ENCODE peak calls at places on chromosomes 3 and 15, in five cellular contexts. One of them, this sample, is unnamed.

GRCh38 chr15:63918317-63918672 is 84.5 kb upstream of the HERC1 start:
- DNase-seq in neuronal stem cell: no peak
- DNase-seq in IMR-90: no peak
- DNase-seq in mesenchymal stem cell: no peak
- DNase-seq in H1: no peak
- DNase-seq in this sample: peak; percentile 69

GRCh38 chr3:138593488-138594149 is 441 bp downstream of the CEP70 start:
- DNase-seq in neuronal stem cell: no peak
- DNase-seq in H1: no peak
- DNase-seq in IMR-90: peak; percentile 7
- DNase-seq in mesenchymal stem cell: no peak
- DNase-seq in this sample: peak; percentile 34

GRCh38 chr3:65245133-65246076 is 557.6 kb upstream of the ADAMTS9 start:
- DNase-seq in neuronal stem cell: no peak
- DNase-seq in mesenchymal stem cell: peak; percentile 34
- DNase-seq in H1: no peak
- DNase-seq in IMR-90: peak; percentile 1
- DNase-seq in this sample: no peak

GRCh38 chr3:96814581-96815567 is at the start of gene EPHA6:
- DNase-seq in IMR-90: no peak
- DNase-seq in neuronal stem cell: no peak
- DNase-seq in H1: peak; percentile 65
- DNase-seq in mesenchymal stem cell: no peak
- DNase-seq in this sample: peak; percentile 35

GRCh38 chr3:5250467-5251195 is 63.1 kb downstream of the EDEM1 start:
- DNase-seq in H1: no peak
- DNase-seq in IMR-90: no peak
- DNase-seq in neuronal stem cell: no peak
- DNase-seq in mesenchymal stem cell: no peak
- DNase-seq in this sample: no peak

GRCh38 chr3:124685481-124685880 is 44.8 kb upstream of the UMPS start:
- DNase-seq in IMR-90: no peak
- DNase-seq in mesenchymal stem cell: no peak
- DNase-seq in neuronal stem cell: no peak
- DNase-seq in H1: no peak
- DNase-seq in this sample: no peak

GRCh38 chr3:59992578-59992977 is 942.8 kb upstream of the CFAP20DC start:
- DNase-seq in neuronal stem cell: no peak
- DNase-seq in H1: no peak
- DNase-seq in mesenchymal stem cell: no peak
- DNase-seq in IMR-90: no peak
- DNase-seq in this sample: no peak

GRCh38 chr3:175312766-175313165 is 453.6 kb downstream of the NAALADL2 start:
- DNase-seq in IMR-90: no peak
- DNase-seq in H1: no peak
- DNase-seq in mesenchymal stem cell: no peak
- DNase-seq in neuronal stem cell: no peak
- DNase-seq in this sample: no peak

GRCh38 chr3:46353090-46353489 is 821 bp upstream of the CCR2 start:
- DNase-seq in mesenchymal stem cell: no peak
- DNase-seq in H1: no peak
- DNase-seq in IMR-90: no peak
- DNase-seq in neuronal stem cell: no peak
- DNase-seq in this sample: no peak

GRCh38 chr3:32238027-32238815 is at the start of gene CMTM8:
- DNase-seq in H1: peak; percentile 77
- DNase-seq in IMR-90: no peak
- DNase-seq in mesenchymal stem cell: peak; percentile 14
- DNase-seq in neuronal stem cell: peak; percentile 60
- DNase-seq in this sample: peak; percentile 84

DNA sequence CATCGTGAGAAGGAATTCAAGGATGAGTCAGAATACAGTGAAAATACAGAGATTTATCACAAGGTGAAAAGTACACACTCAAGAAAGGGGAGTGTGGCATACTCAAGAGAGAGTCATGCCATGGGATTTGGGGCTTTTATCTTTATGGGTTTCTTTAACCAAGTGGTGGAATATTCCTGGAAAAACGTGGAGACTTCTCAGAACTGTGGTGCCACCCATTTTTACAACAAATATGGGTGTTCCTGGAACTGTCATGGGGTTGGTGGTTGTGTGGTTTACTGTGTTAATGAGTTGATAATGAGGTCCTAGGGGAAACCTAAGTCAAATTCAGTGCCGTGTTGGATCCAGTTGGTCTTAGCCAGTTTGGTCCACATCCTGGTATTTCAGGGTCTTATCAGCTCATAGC is 497.2 kb downstream of the GABRG3 start:
- DNase-seq in neuronal stem cell: no peak
- DNase-seq in H1: no peak
- DNase-seq in mesenchymal stem cell: no peak
- DNase-seq in IMR-90: no peak
- DNase-seq in this sample: no peak
- H3K9me3 ChIP-seq in neuronal stem cell: no peaks in the 10 kb centered on the region
- H3K9me3 ChIP-seq in H1: peaks cover 3% of the 10 kb centered on the region
- H3K9me3 ChIP-seq in mesenchymal stem cell: no peaks in the 10 kb centered on the region
- H3K9me3 ChIP-seq in IMR-90: peaks cover 12% of the 10 kb centered on the region
- H3K9me3 ChIP-seq in this sample: no peaks in the 10 kb centered on the region

DNA sequence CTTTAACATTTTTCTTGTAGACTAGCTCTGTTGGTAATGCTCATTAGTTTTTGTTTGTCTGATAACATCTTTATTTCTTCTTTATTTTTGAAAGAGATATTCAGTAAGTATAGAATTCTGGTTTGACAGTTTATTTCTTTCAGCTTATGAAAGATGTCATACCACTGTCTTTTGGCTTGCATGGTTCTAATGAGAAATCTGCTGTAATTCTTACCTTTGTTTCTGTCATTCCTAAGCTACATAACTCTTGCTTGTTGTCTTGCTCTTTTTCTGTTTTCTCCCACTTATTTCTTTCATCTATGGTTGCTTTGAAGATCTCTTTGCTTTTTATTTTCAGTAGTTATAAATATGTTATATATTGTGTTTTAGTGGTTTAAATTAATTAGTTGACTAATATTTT is 87.2 kb upstream of the PEX5L start:
- DNase-seq in IMR-90: no peak
- DNase-seq in neuronal stem cell: no peak
- DNase-seq in H1: no peak
- DNase-seq in mesenchymal stem cell: no peak
- DNase-seq in this sample: no peak
- H3K27me3 ChIP-seq in IMR-90: no peaks in the 10 kb centered on the region
- H3K27me3 ChIP-seq in neuronal stem cell: no peaks in the 10 kb centered on the region
- H3K27me3 ChIP-seq in H1: no peaks in the 10 kb centered on the region
- H3K27me3 ChIP-seq in mesenchymal stem cell: no peaks in the 10 kb centered on the region
- H3K27me3 ChIP-seq in this sample: no peaks in the 10 kb centered on the region

GRCh38 chr3:34174740-34175139 is 376.3 kb downstream of the PDCD6IP start:
- DNase-seq in neuronal stem cell: no peak
- DNase-seq in IMR-90: no peak
- DNase-seq in H1: no peak
- DNase-seq in mesenchymal stem cell: no peak
- DNase-seq in this sample: no peak
- H3K23ac ChIP-seq in neuronal stem cell: no peak overlapping the region
- H3K23ac ChIP-seq in IMR-90: no peak overlapping the region
- H3K23ac ChIP-seq in H1: no peak overlapping the region
- H3K23ac ChIP-seq in mesenchymal stem cell: no peak overlapping the region
- H3K23ac ChIP-seq in this sample: no peak overlapping the region

GRCh38 chr15:25175033-25175788 is 220.4 kb downstream of the SNRPN start:
- DNase-seq in H1: no peak
- DNase-seq in neuronal stem cell: no peak
- DNase-seq in IMR-90: no peak
- DNase-seq in mesenchymal stem cell: no peak
- DNase-seq in this sample: no peak
- H3K9me3 ChIP-seq in H1: peaks cover 70% of the 10 kb centered on the region
- H3K9me3 ChIP-seq in neuronal stem cell: peaks cover 54% of the 10 kb centered on the region
- H3K9me3 ChIP-seq in IMR-90: peaks cover 70% of the 10 kb centered on the region
- H3K9me3 ChIP-seq in mesenchymal stem cell: peaks cover 12% of the 10 kb centered on the region
- H3K9me3 ChIP-seq in this sample: peaks cover 71% of the 10 kb centered on the region

GRCh38 chr3:186108106-186108940 is 566 bp downstream of the ETV5 start:
- DNase-seq in mesenchymal stem cell: peak; percentile 87
- DNase-seq in IMR-90: peak; percentile 66
- DNase-seq in neuronal stem cell: peak; percentile 78
- DNase-seq in H1: peak; percentile 76
- DNase-seq in this sample: peak; percentile 74

GRCh38 chr3:186109897-186110803 is 1.3 kb upstream of the ETV5 start:
- DNase-seq in H1: peak; percentile 58
- DNase-seq in neuronal stem cell: no peak
- DNase-seq in mesenchymal stem cell: peak; percentile 72
- DNase-seq in IMR-90: peak; percentile 21
- DNase-seq in this sample: peak; percentile 44

GRCh38 chr3:186108941-186109865 is at the start of gene ETV5:
- DNase-seq in H1: peak; percentile 93
- DNase-seq in mesenchymal stem cell: peak; percentile 100
- DNase-seq in neuronal stem cell: peak; percentile 99
- DNase-seq in IMR-90: peak; percentile 99
- DNase-seq in this sample: peak; percentile 100

GRCh38 chr3:186105543-186105942 is 3.3 kb downstream of the ETV5 start:
- DNase-seq in mesenchymal stem cell: no peak
- DNase-seq in IMR-90: no peak
- DNase-seq in H1: no peak
- DNase-seq in neuronal stem cell: no peak
- DNase-seq in this sample: no peak

DNA sequence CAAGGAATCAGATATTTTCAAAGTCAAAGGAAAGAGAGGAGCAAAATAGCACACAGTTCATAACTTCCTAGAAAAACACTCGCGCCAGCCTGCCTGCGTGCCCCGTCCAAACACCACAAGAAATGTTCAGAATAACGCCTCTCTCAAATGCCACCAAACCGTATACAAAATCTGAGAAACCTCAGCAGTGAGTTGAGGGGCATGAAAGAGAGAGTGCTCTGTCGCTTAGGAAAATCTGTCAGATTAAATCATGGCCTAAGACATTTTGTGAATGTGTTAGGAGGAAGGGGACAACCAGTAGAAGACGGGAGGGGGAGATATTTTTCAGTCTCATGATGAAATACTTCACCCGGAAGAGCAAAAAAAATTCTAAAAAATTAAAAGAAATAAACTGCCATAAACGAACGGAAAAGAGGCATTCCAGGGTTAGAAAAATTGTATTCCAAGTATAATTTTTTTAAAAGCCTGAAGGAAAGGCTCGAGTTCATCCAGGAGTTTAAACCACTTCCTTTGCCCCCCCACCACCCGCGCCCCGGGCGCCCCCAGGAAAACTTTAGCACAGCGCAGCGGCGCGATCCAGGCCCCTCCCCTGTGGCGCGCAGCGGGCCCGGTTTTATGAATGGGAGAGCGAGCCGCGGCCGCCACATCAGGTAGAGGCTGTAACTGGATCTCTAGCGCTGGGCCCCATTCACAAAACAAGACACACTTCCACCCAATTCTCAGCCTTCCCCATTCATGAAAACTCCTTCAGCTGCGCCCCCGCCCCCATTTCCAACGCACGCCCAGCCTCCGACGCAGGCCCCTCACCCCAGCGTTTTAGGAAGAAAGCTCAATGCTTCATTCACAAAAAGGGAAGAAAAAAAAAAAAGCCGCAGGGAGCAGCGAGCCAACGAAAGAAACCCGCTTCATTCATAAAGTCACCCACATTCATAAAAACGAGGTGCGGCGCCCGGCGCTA is 1.5 kb downstream of the ETV5 start:
- DNase-seq in H1: peak; percentile 69
- DNase-seq in IMR-90: peak; percentile 68
- DNase-seq in neuronal stem cell: peak; percentile 86
- DNase-seq in mesenchymal stem cell: peak; percentile 77
- DNase-seq in this sample: peak; percentile 81
- H3K27me3 ChIP-seq in H1: peaks cover 51% of the 10 kb centered on the region
- H3K27me3 ChIP-seq in IMR-90: no peaks in the 10 kb centered on the region
- H3K27me3 ChIP-seq in neuronal stem cell: no peaks in the 10 kb centered on the region
- H3K27me3 ChIP-seq in mesenchymal stem cell: no peaks in the 10 kb centered on the region
- H3K27me3 ChIP-seq in this sample: peaks cover 23% of the 10 kb centered on the region

GRCh38 chr3:170643831-170644230 is 58.0 kb upstream of the SLC7A14 start:
- DNase-seq in mesenchymal stem cell: no peak
- DNase-seq in IMR-90: no peak
- DNase-seq in H1: no peak
- DNase-seq in neuronal stem cell: no peak
- DNase-seq in this sample: no peak
- H3K23ac ChIP-seq in mesenchymal stem cell: no peak overlapping the region
- H3K23ac ChIP-seq in IMR-90: no peak overlapping the region
- H3K23ac ChIP-seq in H1: no peak overlapping the region
- H3K23ac ChIP-seq in neuronal stem cell: no peak overlapping the region
- H3K23ac ChIP-seq in this sample: no peak overlapping the region

GRCh38 chr3:127491909-127492308 is 98.6 kb downstream of the TPRA1 start:
- DNase-seq in neuronal stem cell: no peak
- DNase-seq in H1: no peak
- DNase-seq in IMR-90: no peak
- DNase-seq in mesenchymal stem cell: no peak
- DNase-seq in this sample: no peak
- H3K9me3 ChIP-seq in neuronal stem cell: no peaks in the 10 kb centered on the region
- H3K9me3 ChIP-seq in H1: peaks cover 24% of the 10 kb centered on the region
- H3K9me3 ChIP-seq in IMR-90: no peaks in the 10 kb centered on the region
- H3K9me3 ChIP-seq in mesenchymal stem cell: peaks cover 10% of the 10 kb centered on the region
- H3K9me3 ChIP-seq in this sample: no peaks in the 10 kb centered on the region

DNA sequence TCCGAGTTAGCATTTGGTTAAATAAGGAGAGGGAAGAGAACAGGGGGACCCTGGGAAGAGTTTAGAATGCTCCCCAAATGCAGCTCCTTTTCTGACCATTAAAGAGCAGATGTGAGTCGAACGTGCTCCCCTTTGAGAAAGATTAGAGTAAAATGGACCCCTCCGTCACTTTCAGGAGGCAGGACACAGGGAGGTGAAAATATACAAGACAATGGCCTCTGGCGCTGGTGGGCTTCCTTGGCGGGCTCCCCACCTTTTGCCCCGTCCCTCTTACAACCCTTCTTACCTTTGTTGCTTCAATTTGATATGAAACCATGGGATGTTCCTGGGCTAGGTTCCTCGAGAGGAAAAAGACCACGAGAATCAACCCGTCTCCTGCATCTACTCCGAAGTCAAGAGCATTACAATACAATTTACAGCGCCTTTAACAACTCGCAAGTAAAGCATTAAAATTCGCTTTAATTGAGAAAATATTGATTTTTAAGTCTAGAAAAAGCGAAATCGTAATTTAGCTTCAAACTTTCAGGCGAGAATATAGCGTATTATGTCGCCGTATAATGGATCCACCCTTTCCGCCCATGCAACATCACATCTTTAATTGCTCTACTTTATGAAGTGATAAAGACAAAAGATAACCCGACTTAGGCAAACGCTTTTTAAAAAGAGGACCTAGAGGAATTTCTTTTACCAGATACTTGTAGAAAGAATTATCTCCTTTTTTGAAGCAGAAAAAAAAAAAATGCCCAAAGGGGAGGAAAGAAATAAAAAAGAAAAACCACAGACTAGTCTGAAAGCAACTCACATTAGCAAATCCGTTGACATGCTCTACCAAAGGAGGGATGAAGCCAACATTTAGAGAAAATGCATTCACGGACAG is 214.0 kb downstream of the MEIS2 start:
- DNase-seq in mesenchymal stem cell: no peak
- DNase-seq in H1: no peak
- DNase-seq in IMR-90: no peak
- DNase-seq in neuronal stem cell: no peak
- DNase-seq in this sample: no peak
- H3K27me3 ChIP-seq in mesenchymal stem cell: peaks cover 26% of the 10 kb centered on the region
- H3K27me3 ChIP-seq in H1: peaks cover 90% of the 10 kb centered on the region
- H3K27me3 ChIP-seq in IMR-90: peaks cover 17% of the 10 kb centered on the region
- H3K27me3 ChIP-seq in neuronal stem cell: peaks cover 2% of the 10 kb centered on the region
- H3K27me3 ChIP-seq in this sample: peaks cover 76% of the 10 kb centered on the region